ENCODE peak calls at places on chromosome 11, in five cellular contexts. One of them, this sample, is unnamed.

GRCh38 chr11:119284344-119285157 is 32.4 kb downstream of the MCAM start:
- DNase-seq in stimulated activated CD4-positive, alpha-beta T cell treated with anti-CD3 and anti-CD28 coated beads, Interleukin-4, amount 100 ng/mL, for 48 hours: no peak
- DNase-seq in activated CD8-positive, alpha-beta memory T cell treated with anti-CD3 and anti-CD28 coated beads for 24 hours: no peak
- DNase-seq in T1000: no peak
- DNase-seq in activated CD4-positive, alpha-beta T cell treated with anti-CD3 and anti-CD28 coated beads, Interleukin-2, amount 50 U/mL, for 48 hours: no peak
- DNase-seq in this sample: peak

GRCh38 chr11:18063131-18063530 is 17.1 kb upstream of the TPH1 start:
- DNase-seq in activated CD4-positive, alpha-beta T cell treated with anti-CD3 and anti-CD28 coated beads, Interleukin-2, amount 50 U/mL, for 48 hours: no peak
- DNase-seq in stimulated activated CD4-positive, alpha-beta T cell treated with anti-CD3 and anti-CD28 coated beads, Interleukin-4, amount 100 ng/mL, for 48 hours: no peak
- DNase-seq in activated CD8-positive, alpha-beta memory T cell treated with anti-CD3 and anti-CD28 coated beads for 24 hours: no peak
- DNase-seq in T1000: no peak
- DNase-seq in this sample: no peak

GRCh38 chr11:14881794-14882193 is 10.2 kb downstream of the CYP2R1 start:
- DNase-seq in activated CD8-positive, alpha-beta memory T cell treated with anti-CD3 and anti-CD28 coated beads for 24 hours: no peak
- DNase-seq in activated CD4-positive, alpha-beta T cell treated with anti-CD3 and anti-CD28 coated beads, Interleukin-2, amount 50 U/mL, for 48 hours: no peak
- DNase-seq in T1000: no peak
- DNase-seq in stimulated activated CD4-positive, alpha-beta T cell treated with anti-CD3 and anti-CD28 coated beads, Interleukin-4, amount 100 ng/mL, for 48 hours: no peak
- DNase-seq in this sample: no peak

GRCh38 chr11:129643031-129643721 is 172.5 kb upstream of the TMEM45B start:
- DNase-seq in activated CD4-positive, alpha-beta T cell treated with anti-CD3 and anti-CD28 coated beads, Interleukin-2, amount 50 U/mL, for 48 hours: peak
- DNase-seq in activated CD8-positive, alpha-beta memory T cell treated with anti-CD3 and anti-CD28 coated beads for 24 hours: no peak
- DNase-seq in T1000: peak
- DNase-seq in stimulated activated CD4-positive, alpha-beta T cell treated with anti-CD3 and anti-CD28 coated beads, Interleukin-4, amount 100 ng/mL, for 48 hours: peak
- DNase-seq in this sample: no peak

GRCh38 chr11:25615841-25616240 is 716.1 kb upstream of the ANO3 start:
- DNase-seq in stimulated activated CD4-positive, alpha-beta T cell treated with anti-CD3 and anti-CD28 coated beads, Interleukin-4, amount 100 ng/mL, for 48 hours: no peak
- DNase-seq in T1000: no peak
- DNase-seq in activated CD8-positive, alpha-beta memory T cell treated with anti-CD3 and anti-CD28 coated beads for 24 hours: no peak
- DNase-seq in activated CD4-positive, alpha-beta T cell treated with anti-CD3 and anti-CD28 coated beads, Interleukin-2, amount 50 U/mL, for 48 hours: no peak
- DNase-seq in this sample: no peak

GRCh38 chr11:74278721-74279148 is 32.7 kb downstream of the P4HA3 start:
- DNase-seq in stimulated activated CD4-positive, alpha-beta T cell treated with anti-CD3 and anti-CD28 coated beads, Interleukin-4, amount 100 ng/mL, for 48 hours: no peak
- DNase-seq in activated CD8-positive, alpha-beta memory T cell treated with anti-CD3 and anti-CD28 coated beads for 24 hours: no peak
- DNase-seq in activated CD4-positive, alpha-beta T cell treated with anti-CD3 and anti-CD28 coated beads, Interleukin-2, amount 50 U/mL, for 48 hours: no peak
- DNase-seq in T1000: peak
- DNase-seq in this sample: no peak

GRCh38 chr11:117610901-117611300 is 186.1 kb downstream of the DSCAML1 start:
- DNase-seq in activated CD8-positive, alpha-beta memory T cell treated with anti-CD3 and anti-CD28 coated beads for 24 hours: no peak
- DNase-seq in activated CD4-positive, alpha-beta T cell treated with anti-CD3 and anti-CD28 coated beads, Interleukin-2, amount 50 U/mL, for 48 hours: no peak
- DNase-seq in stimulated activated CD4-positive, alpha-beta T cell treated with anti-CD3 and anti-CD28 coated beads, Interleukin-4, amount 100 ng/mL, for 48 hours: no peak
- DNase-seq in T1000: no peak
- DNase-seq in this sample: no peak

GRCh38 chr11:16953620-16954019 is 60.6 kb downstream of the PLEKHA7 start:
- DNase-seq in T1000: no peak
- DNase-seq in stimulated activated CD4-positive, alpha-beta T cell treated with anti-CD3 and anti-CD28 coated beads, Interleukin-4, amount 100 ng/mL, for 48 hours: no peak
- DNase-seq in activated CD8-positive, alpha-beta memory T cell treated with anti-CD3 and anti-CD28 coated beads for 24 hours: no peak
- DNase-seq in activated CD4-positive, alpha-beta T cell treated with anti-CD3 and anti-CD28 coated beads, Interleukin-2, amount 50 U/mL, for 48 hours: no peak
- DNase-seq in this sample: no peak

This sample was measured in OCI-LY7.